ENCODE peak calls at places on chromosomes 16 and 17, in nine cellular contexts. One of them, this sample, is unnamed.

GRCh38 chr16:50841081-50841886 is 99.4 kb downstream of the CYLD start:
- DNase-seq in activated T-helper 9 cell treated with anti-CD3 and anti-CD28 coated beads, Interleukin-2, amount 50 U/mL, for 16 hours: no peak
- DNase-seq in OCI-M1: peak; percentile 94
- DNase-seq in choroid plexus epithelial cell: peak; percentile 11
- DNase-seq in islet precursor cell: peak; percentile 29
- DNase-seq in lower lobe of right lung: no peak
- DNase-seq in activated B cell treated with CpG ODN at 0.5 μM for 24 hours: no peak
- DNase-seq in tibial artery: no peak
- DNase-seq in cardiac fibroblast: no peak
- DNase-seq in this sample: no peak

GRCh38 chr17:40112718-40113109 is 9.1 kb upstream of the MSL1 start:
- DNase-seq in activated T-helper 9 cell treated with anti-CD3 and anti-CD28 coated beads, Interleukin-2, amount 50 U/mL, for 16 hours: no peak
- DNase-seq in OCI-M1: peak; percentile 59
- DNase-seq in choroid plexus epithelial cell: no peak
- DNase-seq in islet precursor cell: no peak
- DNase-seq in lower lobe of right lung: no peak
- DNase-seq in activated B cell treated with CpG ODN at 0.5 μM for 24 hours: no peak
- DNase-seq in tibial artery: peak; percentile 72
- DNase-seq in cardiac fibroblast: no peak
- DNase-seq in this sample: no peak

GRCh38 chr17:13143001-13143400 is 125.2 kb upstream of the ELAC2 start:
- DNase-seq in activated T-helper 9 cell treated with anti-CD3 and anti-CD28 coated beads, Interleukin-2, amount 50 U/mL, for 16 hours: no peak
- DNase-seq in OCI-M1: no peak
- DNase-seq in choroid plexus epithelial cell: no peak
- DNase-seq in islet precursor cell: no peak
- DNase-seq in lower lobe of right lung: no peak
- DNase-seq in activated B cell treated with CpG ODN at 0.5 μM for 24 hours: no peak
- DNase-seq in tibial artery: no peak
- DNase-seq in cardiac fibroblast: no peak
- DNase-seq in this sample: no peak

GRCh38 chr16:3095869-3096268 is 3.2 kb downstream of the ZSCAN10 start:
- DNase-seq in activated T-helper 9 cell treated with anti-CD3 and anti-CD28 coated beads, Interleukin-2, amount 50 U/mL, for 16 hours: peak; percentile 37
- DNase-seq in OCI-M1: peak; percentile 75
- DNase-seq in choroid plexus epithelial cell: no peak
- DNase-seq in islet precursor cell: no peak
- DNase-seq in lower lobe of right lung: peak; percentile 71
- DNase-seq in activated B cell treated with CpG ODN at 0.5 μM for 24 hours: peak; percentile 53
- DNase-seq in tibial artery: no peak
- DNase-seq in cardiac fibroblast: peak; percentile 31
- DNase-seq in this sample: no peak

GRCh38 chr17:82957961-82958491 is 118.2 kb upstream of the ZNF750 start:
- DNase-seq in activated T-helper 9 cell treated with anti-CD3 and anti-CD28 coated beads, Interleukin-2, amount 50 U/mL, for 16 hours: no peak
- DNase-seq in OCI-M1: no peak
- DNase-seq in choroid plexus epithelial cell: no peak
- DNase-seq in islet precursor cell: peak; percentile 50
- DNase-seq in lower lobe of right lung: no peak
- DNase-seq in activated B cell treated with CpG ODN at 0.5 μM for 24 hours: no peak
- DNase-seq in tibial artery: no peak
- DNase-seq in cardiac fibroblast: no peak
- DNase-seq in this sample: no peak

GRCh38 chr16:10181196-10182162 is 749 bp downstream of the GRIN2A start:
- DNase-seq in activated T-helper 9 cell treated with anti-CD3 and anti-CD28 coated beads, Interleukin-2, amount 50 U/mL, for 16 hours: no peak
- DNase-seq in OCI-M1: no peak
- DNase-seq in choroid plexus epithelial cell: peak; percentile 43
- DNase-seq in islet precursor cell: peak; percentile 91
- DNase-seq in lower lobe of right lung: peak; percentile 65
- DNase-seq in activated B cell treated with CpG ODN at 0.5 μM for 24 hours: peak; percentile 59
- DNase-seq in tibial artery: peak; percentile 74
- DNase-seq in cardiac fibroblast: peak; percentile 60
- DNase-seq in this sample: peak; percentile 69

GRCh38 chr16:1548234-1548633 is 14.8 kb downstream of the TMEM204 start:
- DNase-seq in activated T-helper 9 cell treated with anti-CD3 and anti-CD28 coated beads, Interleukin-2, amount 50 U/mL, for 16 hours: no peak
- DNase-seq in OCI-M1: no peak
- DNase-seq in choroid plexus epithelial cell: peak; percentile 69
- DNase-seq in islet precursor cell: no peak
- DNase-seq in lower lobe of right lung: no peak
- DNase-seq in activated B cell treated with CpG ODN at 0.5 μM for 24 hours: no peak
- DNase-seq in tibial artery: no peak
- DNase-seq in cardiac fibroblast: peak; percentile 54
- DNase-seq in this sample: no peak

GRCh38 chr17:79840204-79840988 is 1.2 kb upstream of the CBX4 start:
- DNase-seq in activated T-helper 9 cell treated with anti-CD3 and anti-CD28 coated beads, Interleukin-2, amount 50 U/mL, for 16 hours: no peak
- DNase-seq in OCI-M1: peak; percentile 49
- DNase-seq in choroid plexus epithelial cell: peak; percentile 55
- DNase-seq in islet precursor cell: peak; percentile 77
- DNase-seq in lower lobe of right lung: peak; percentile 84
- DNase-seq in activated B cell treated with CpG ODN at 0.5 μM for 24 hours: peak; percentile 42
- DNase-seq in tibial artery: peak; percentile 88
- DNase-seq in cardiac fibroblast: peak; percentile 58
- DNase-seq in this sample: peak; percentile 90

GRCh38 chr16:82694239-82694874 is 67.6 kb downstream of the CDH13 start:
- DNase-seq in activated T-helper 9 cell treated with anti-CD3 and anti-CD28 coated beads, Interleukin-2, amount 50 U/mL, for 16 hours: no peak
- DNase-seq in OCI-M1: no peak
- DNase-seq in choroid plexus epithelial cell: peak; percentile 50
- DNase-seq in islet precursor cell: no peak
- DNase-seq in lower lobe of right lung: no peak
- DNase-seq in activated B cell treated with CpG ODN at 0.5 μM for 24 hours: no peak
- DNase-seq in tibial artery: no peak
- DNase-seq in cardiac fibroblast: peak; percentile 60
- DNase-seq in this sample: no peak

GRCh38 chr17:56710986-56711385 is 117.5 kb downstream of the NOG start:
- DNase-seq in activated T-helper 9 cell treated with anti-CD3 and anti-CD28 coated beads, Interleukin-2, amount 50 U/mL, for 16 hours: no peak
- DNase-seq in OCI-M1: no peak
- DNase-seq in choroid plexus epithelial cell: no peak
- DNase-seq in islet precursor cell: peak; percentile 96
- DNase-seq in lower lobe of right lung: no peak
- DNase-seq in activated B cell treated with CpG ODN at 0.5 μM for 24 hours: no peak
- DNase-seq in tibial artery: no peak
- DNase-seq in cardiac fibroblast: no peak
- DNase-seq in this sample: no peak

GRCh38 chr17:8189041-8189710 is 804 bp downstream of the BORCS6 start:
- DNase-seq in activated T-helper 9 cell treated with anti-CD3 and anti-CD28 coated beads, Interleukin-2, amount 50 U/mL, for 16 hours: no peak
- DNase-seq in OCI-M1: no peak
- DNase-seq in choroid plexus epithelial cell: peak; percentile 42
- DNase-seq in islet precursor cell: peak; percentile 76
- DNase-seq in lower lobe of right lung: peak; percentile 59
- DNase-seq in activated B cell treated with CpG ODN at 0.5 μM for 24 hours: peak; percentile 31
- DNase-seq in tibial artery: peak; percentile 76
- DNase-seq in cardiac fibroblast: peak; percentile 36
- DNase-seq in this sample: peak; percentile 50